ENCODE peak calls at places on chromosome 17, in four cellular contexts. M is cardiac fibroblast, C is NCI-H1092 treated with DMSO at 0.1 percent for 48 hours, X is RKO. K is an unnamed sample.

GRCh38 chr17:6498798-6499540 is 54.7 kb downstream of the PIMREG start:
- DNase-seq in M (no peak), X (no peak), C (no peak), K (no peak)

GRCh38 chr17:38338053-38338452 is 5.7 kb downstream of the GPR179 start:
- DNase-seq in M (no peak), C (peak; percentile 32), X (no peak), K (no peak)

GRCh38 chr17:54494731-54495715 is 405.6 kb upstream of the TOM1L1 start:
- DNase-seq in X (no peak), C (no peak), M (no peak), K (no peak)

GRCh38 chr17:21218101-21218500 is 4.1 kb upstream of the TMEM11 start:
- DNase-seq in C (no peak), X (peak; percentile 31), M (no peak), K (peak; percentile 26)

GRCh38 chr17:28547623-28548416 is 4.6 kb downstream of the UNC119 start:
- DNase-seq in M (peak; percentile 79), X (peak; percentile 80), C (peak; percentile 34), K (peak; percentile 77)

GRCh38 chr17:47801906-47802305 is 19.7 kb downstream of the OSBPL7 start:
- DNase-seq in X (no peak), M (no peak), C (no peak), K (no peak)

GRCh38 chr17:77963441-77963840 is 4.9 kb downstream of the TNRC6C start:
- DNase-seq in M (peak; percentile 94), X (no peak), C (peak; percentile 29), K (peak; percentile 91)

GRCh38 chr17:7354262-7354781 is 634 bp upstream of the TMEM95 start:
- DNase-seq in M (peak; percentile 46), X (peak; percentile 41), C (no peak), K (no peak)

GRCh38 chr17:45326566-45326965 is 9.7 kb upstream of the MAP3K14 start:
- DNase-seq in M (no peak), X (no peak), C (no peak), K (no peak)

GRCh38 chr17:77610980-77611641 is 347.4 kb upstream of the TNRC6C start:
- DNase-seq in C (no peak), X (no peak), M (no peak), K (no peak)

GRCh38 chr17:69447726-69448125 is 33.2 kb downstream of the MAP2K6 start:
- DNase-seq in C (no peak), M (no peak), X (no peak), K (no peak)

GRCh38 chr17:78993981-78994671 is 14.4 kb upstream of the LGALS3BP start:
- DNase-seq in C (no peak), M (no peak), X (no peak), K (no peak)

GRCh38 chr17:60169921-60170817 is 20.4 kb downstream of the CA4 start:
- DNase-seq in C (no peak), M (peak; percentile 61), X (no peak), K (peak; percentile 80)

GRCh38 chr17:79670537-79671386 is 59.9 kb upstream of the RBFOX3 start:
- DNase-seq in M (no peak), C (peak; percentile 80), X (no peak), K (no peak)

GRCh38 chr17:48681609-48682008 is 40.7 kb downstream of the PRAC1 start:
- DNase-seq in C (no peak), X (no peak), M (no peak), K (no peak)

GRCh38 chr17:56595831-56596740 is 2.6 kb downstream of the NOG start:
- DNase-seq in M (no peak), C (no peak), X (no peak), K (no peak)